ENCODE peak calls at places on chromosome 18, in six cellular contexts. W is suprapubic skin, B is HCT116, N is GM23338, V is spleen, J is HL-60. X is an unnamed sample.

GRCh38 chr18:68456985-68457384 is 257.9 kb downstream of the TMX3 start:
- DNase-seq in J (no peak), W (no peak), V (no peak), B (no peak), N (no peak), X (no peak)

GRCh38 chr18:48954837-48955527 is 4.2 kb upstream of the SMAD7 start:
- DNase-seq in J (no peak), B (no peak), W (no peak), N (no peak), V (peak; percentile 23), X (no peak)

GRCh38 chr18:26746284-26747130 is 119.0 kb downstream of the AQP4 start:
- DNase-seq in W (no peak), J (peak; percentile 10), B (no peak), V (no peak), N (no peak), X (peak; percentile 21)

GRCh38 chr18:2547477-2548087 is 23.7 kb downstream of the METTL4 start:
- DNase-seq in J (peak; percentile 32), B (peak; percentile 22), N (peak; percentile 54), W (no peak), V (no peak), X (no peak)

GRCh38 chr18:9901377-9901776 is 12.4 kb upstream of the VAPA start:
- DNase-seq in N (no peak), B (no peak), J (no peak), V (no peak), W (no peak), X (no peak)

GRCh38 chr18:77100751-77101355 is 31.7 kb downstream of the MBP start:
- DNase-seq in W (peak; percentile 57), V (no peak), B (no peak), J (no peak), N (no peak), X (no peak)

GRCh38 chr18:56217406-56217805 is 421.0 kb downstream of the TXNL1 start:
- DNase-seq in W (no peak), J (no peak), V (no peak), N (no peak), B (no peak), X (no peak)

GRCh38 chr18:46256078-46256477 is 151.9 kb downstream of the HAUS1 start:
- DNase-seq in J (no peak), V (no peak), B (no peak), W (no peak), N (no peak), X (no peak)

GRCh38 chr18:43531438-43531837 is 254.1 kb upstream of the SYT4 start:
- DNase-seq in J (no peak), B (no peak), W (no peak), V (no peak), N (no peak), X (no peak)

GRCh38 chr18:59381949-59382348 is 22.9 kb upstream of the LMAN1 start:
- DNase-seq in W (no peak), V (no peak), N (no peak), B (no peak), J (no peak), X (no peak)
- TF ChIP-seq POLR2AphosphoS5 in W (no peak), V (no peak), N (no peak), B (no peak), J (no peak), X (no peak)

DNA sequence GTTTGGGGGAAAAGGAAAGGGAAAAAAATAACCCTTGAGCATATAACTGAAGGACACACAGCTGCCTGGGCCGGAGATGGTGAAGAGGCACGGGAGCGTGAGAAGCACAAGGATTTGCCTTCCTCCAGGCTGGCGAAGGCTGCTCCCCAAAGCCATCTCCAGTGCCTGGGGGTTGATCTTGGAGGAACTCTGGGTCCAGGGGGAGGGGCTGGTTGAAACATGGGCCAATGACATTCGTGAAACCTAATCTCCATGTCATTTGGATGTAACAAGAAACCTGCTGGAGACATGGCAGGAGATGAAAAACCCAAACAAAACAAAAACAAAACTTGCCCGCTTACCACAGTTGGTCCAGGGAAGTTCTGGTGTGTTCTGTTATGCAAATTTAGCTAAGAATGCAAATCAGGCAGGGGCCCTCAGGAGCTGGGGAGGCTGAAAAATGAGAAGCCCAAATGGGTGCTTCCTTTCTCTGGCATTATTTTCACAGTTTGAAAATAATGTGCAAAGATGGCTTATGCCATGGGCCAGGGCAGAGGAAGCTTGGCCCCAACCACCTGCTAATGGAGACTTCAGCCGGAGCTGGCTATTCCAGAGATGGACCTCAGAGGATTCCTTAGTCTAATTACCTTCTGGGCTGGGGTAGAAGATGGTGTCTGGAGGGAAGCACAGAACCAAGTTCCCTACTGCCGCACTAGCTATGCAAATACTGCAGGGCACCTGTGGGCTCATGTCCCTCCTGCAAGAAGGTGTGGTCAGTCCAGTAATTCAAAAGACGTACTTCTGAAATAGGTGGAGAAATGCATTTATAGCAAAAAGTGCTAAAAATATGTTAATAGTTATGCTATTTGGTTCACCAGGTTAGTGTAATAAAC is 180.9 kb downstream of the BCL2 start:
- DNase-seq in J (peak; percentile 77), N (peak; percentile 93), V (peak; percentile 84), B (no peak), W (no peak), X (no peak)
- TF ChIP-seq POLR2AphosphoS5 in J (no peak), N (peak; percentile 58), V (no peak), B (no peak), W (no peak), X (no peak)

DNA sequence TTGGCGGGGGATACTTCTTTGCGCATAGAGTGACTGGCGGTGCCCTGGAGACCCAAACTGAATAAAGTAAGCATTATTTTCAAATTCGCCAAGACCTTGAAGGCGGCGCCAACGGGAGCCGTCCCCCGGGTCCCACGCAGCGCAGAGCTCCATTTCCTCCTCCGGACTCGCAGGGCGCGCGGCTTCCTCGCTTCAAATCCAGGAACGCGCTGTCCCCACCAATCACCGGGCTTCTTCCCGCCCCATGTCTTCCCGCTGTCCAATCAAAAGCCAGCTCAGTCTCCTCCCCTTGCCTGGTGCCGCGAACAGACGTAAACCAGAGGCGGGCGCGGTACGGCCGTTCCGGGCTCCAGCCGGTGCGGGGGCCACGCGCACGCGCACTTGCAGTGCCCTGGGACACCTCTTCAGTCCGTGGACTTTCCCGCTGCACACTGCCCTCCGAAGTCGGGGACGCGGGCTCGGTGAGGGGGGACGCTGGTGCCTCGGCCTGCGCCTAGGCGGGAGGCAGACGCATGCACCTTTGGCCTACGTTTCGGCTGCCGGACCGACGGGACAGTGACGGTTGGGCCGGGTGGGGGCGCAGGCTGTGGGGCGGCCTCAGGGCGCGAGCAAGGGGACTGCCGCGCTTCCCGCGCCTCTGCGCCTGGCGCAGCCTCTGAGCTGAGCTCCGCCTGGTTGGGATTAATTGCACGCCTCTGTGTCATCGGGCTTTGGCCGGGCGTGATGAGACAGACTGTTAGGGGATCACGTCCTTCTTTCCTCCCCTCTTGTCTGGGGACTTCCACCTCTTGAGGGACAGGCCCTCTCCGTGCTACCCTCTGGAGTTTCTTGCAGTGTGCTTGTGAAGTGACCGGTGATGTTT is at the start of gene CEP192:
- DNase-seq in N (peak; percentile 98), B (peak; percentile 98), J (peak; percentile 100), V (peak; percentile 98), W (peak; percentile 99), X (peak; percentile 99)
- TF ChIP-seq POLR2AphosphoS5 in N (peak; percentile 99), B (peak; percentile 92), J (peak; percentile 97), V (peak; percentile 97), W (peak; percentile 35), X (peak; percentile 93)

DNA sequence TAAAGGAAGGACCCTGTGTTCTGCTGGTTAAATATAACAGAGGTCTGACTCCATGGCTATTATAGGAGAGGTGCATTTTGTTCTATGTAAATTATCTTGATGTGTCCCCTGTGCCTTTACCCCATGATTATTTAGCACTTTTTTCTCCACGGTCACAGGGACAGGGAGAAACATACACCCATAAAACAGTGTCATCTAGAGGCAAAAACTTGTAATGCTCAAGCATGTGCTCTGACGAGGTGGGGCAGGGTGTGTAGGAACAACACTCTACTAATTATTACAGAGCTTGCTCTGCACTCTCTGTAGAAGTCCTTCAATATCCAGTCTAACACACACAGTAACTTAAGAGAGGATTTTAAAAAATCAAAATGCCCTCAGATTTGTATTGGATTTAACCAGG is 187.9 kb downstream of the NEDD4L start:
- DNase-seq in B (no peak), N (no peak), V (no peak), W (no peak), J (no peak), X (no peak)
- TF ChIP-seq POLR2AphosphoS5 in B (no peak), N (no peak), V (no peak), W (no peak), J (no peak), X (no peak)

DNA sequence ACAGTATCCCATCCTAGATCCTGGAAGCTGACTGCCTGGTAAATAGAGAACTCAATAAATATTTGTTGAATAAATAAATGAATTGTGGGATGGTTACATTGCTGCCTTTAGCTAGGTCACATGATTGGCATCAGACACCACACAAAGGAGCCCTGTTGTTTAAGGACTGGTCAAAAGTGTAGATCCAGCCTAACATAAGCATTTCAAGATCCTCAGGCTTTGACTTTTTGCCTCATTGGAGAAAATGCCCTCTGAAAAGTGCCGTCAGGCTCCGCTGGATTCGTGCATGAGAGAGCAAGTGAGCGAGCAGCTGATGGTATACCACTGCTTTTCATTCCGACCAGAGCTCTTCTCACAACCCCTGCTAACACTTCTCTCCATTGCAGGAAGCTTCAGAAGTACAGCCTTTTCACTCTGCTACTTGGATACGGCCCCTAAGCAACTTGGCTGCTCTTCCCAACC is 1.3 kb upstream of the ZNF24 start:
- DNase-seq in W (no peak), N (peak; percentile 34), V (no peak), J (no peak), B (no peak), X (no peak)
- TF ChIP-seq POLR2AphosphoS5 in W (no peak), N (no peak), V (no peak), J (no peak), B (no peak), X (no peak)

GRCh38 chr18:13371689-13372404 is 153.3 kb downstream of the LDLRAD4 start:
- DNase-seq in W (no peak), N (no peak), V (no peak), J (no peak), B (no peak), X (peak; percentile 53)

GRCh38 chr18:13369353-13369752 is 150.8 kb downstream of the LDLRAD4 start:
- DNase-seq in W (no peak), J (no peak), V (no peak), N (no peak), B (no peak), X (peak; percentile 47)

GRCh38 chr18:13368080-13368813 is 149.7 kb downstream of the LDLRAD4 start:
- DNase-seq in N (no peak), B (no peak), V (no peak), J (no peak), W (no peak), X (peak; percentile 66)

GRCh38 chr18:13370995-13371625 is 152.6 kb downstream of the LDLRAD4 start:
- DNase-seq in N (no peak), W (no peak), V (no peak), B (no peak), J (no peak), X (peak; percentile 70)

DNA sequence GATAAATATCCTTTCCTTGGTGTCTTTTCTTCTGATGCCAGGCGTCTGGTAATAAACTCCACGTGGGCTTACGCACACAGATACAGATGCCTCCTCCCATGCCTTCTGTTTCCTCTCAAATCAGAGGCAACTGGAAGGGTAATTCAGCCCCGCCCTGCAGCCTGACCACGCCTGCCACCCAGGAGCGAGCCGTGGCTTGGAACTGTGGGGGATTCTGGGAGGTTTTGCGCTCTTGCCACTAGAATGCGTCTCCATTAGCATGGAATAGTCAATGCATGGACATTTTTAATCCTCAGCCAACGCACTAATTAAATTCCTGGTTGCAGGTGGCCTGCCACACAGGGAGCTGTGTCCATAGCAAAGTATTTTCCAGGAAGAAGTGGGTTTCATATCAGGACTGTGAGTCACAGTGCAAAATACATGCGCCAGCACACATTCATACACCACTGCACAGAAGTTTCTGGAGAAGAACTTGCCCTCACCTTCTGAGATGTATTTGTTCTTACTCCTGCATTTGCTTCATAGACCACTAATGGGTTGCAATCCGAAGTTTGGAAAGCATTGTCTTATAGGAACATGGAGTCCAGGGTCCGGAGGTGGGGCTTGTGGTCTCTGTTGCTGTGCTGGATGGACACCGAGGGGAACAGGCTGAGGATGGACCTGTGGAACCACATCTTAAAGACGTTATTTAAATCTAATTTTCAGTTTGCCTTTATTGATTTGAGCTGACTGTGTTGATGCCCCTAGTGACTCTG is 151.4 kb downstream of the LDLRAD4 start:
- DNase-seq in V (no peak), J (no peak), N (no peak), W (no peak), B (no peak), X (peak; percentile 81)
- TF ChIP-seq POLR2AphosphoS5 in V (no peak), J (no peak), N (no peak), W (no peak), B (no peak), X (no peak)

X was measured in esophagus muscularis mucosa.